ENCODE peak calls at places on chromosome 21, in eight cellular contexts. One of them, this sample, is unnamed.

GRCh38 chr21:36321325-36322082 is 1.5 kb downstream of the MORC3 start:
- DNase-seq in breast epithelium: no peak
- DNase-seq in A549: no peak
- DNase-seq in gastrocnemius medialis: peak; percentile 49
- DNase-seq in ovary: no peak
- DNase-seq in K562: peak; percentile 69
- DNase-seq in body of pancreas: no peak
- DNase-seq in esophagus muscularis mucosa: no peak
- DNase-seq in this sample: no peak

GRCh38 chr21:42614391-42614790 is 39.0 kb upstream of the PDE9A start:
- DNase-seq in breast epithelium: peak; percentile 37
- DNase-seq in A549: no peak
- DNase-seq in gastrocnemius medialis: no peak
- DNase-seq in ovary: no peak
- DNase-seq in K562: no peak
- DNase-seq in body of pancreas: no peak
- DNase-seq in esophagus muscularis mucosa: no peak
- DNase-seq in this sample: no peak

GRCh38 chr21:36156815-36157670 is at the start of gene DOP1B:
- DNase-seq in breast epithelium: no peak
- DNase-seq in A549: peak; percentile 8
- DNase-seq in gastrocnemius medialis: no peak
- DNase-seq in ovary: peak; percentile 74
- DNase-seq in K562: no peak
- DNase-seq in body of pancreas: no peak
- DNase-seq in esophagus muscularis mucosa: no peak
- DNase-seq in this sample: no peak

GRCh38 chr21:35819134-35819533 is 241.2 kb downstream of the SETD4 start:
- DNase-seq in breast epithelium: no peak
- DNase-seq in A549: no peak
- DNase-seq in gastrocnemius medialis: no peak
- DNase-seq in ovary: no peak
- DNase-seq in K562: no peak
- DNase-seq in body of pancreas: no peak
- DNase-seq in esophagus muscularis mucosa: peak; percentile 77
- DNase-seq in this sample: no peak

GRCh38 chr21:40128891-40129290 is 261.7 kb downstream of the PCP4 start:
- DNase-seq in breast epithelium: no peak
- DNase-seq in A549: no peak
- DNase-seq in gastrocnemius medialis: no peak
- DNase-seq in ovary: no peak
- DNase-seq in K562: no peak
- DNase-seq in body of pancreas: no peak
- DNase-seq in esophagus muscularis mucosa: no peak
- DNase-seq in this sample: no peak

GRCh38 chr21:31446206-31446900 is 102.3 kb upstream of the TIAM1 start:
- DNase-seq in breast epithelium: no peak
- DNase-seq in A549: no peak
- DNase-seq in gastrocnemius medialis: no peak
- DNase-seq in ovary: no peak
- DNase-seq in K562: no peak
- DNase-seq in body of pancreas: no peak
- DNase-seq in esophagus muscularis mucosa: no peak
- DNase-seq in this sample: no peak

GRCh38 chr21:17610862-17611261 is 1.8 kb downstream of the BTG3 start:
- DNase-seq in breast epithelium: no peak
- DNase-seq in A549: no peak
- DNase-seq in gastrocnemius medialis: no peak
- DNase-seq in ovary: peak; percentile 19
- DNase-seq in K562: peak; percentile 6
- DNase-seq in body of pancreas: peak; percentile 18
- DNase-seq in esophagus muscularis mucosa: no peak
- DNase-seq in this sample: no peak

GRCh38 chr21:36587388-36587787 is 107.5 kb upstream of the CLDN14 start:
- DNase-seq in breast epithelium: no peak
- DNase-seq in A549: peak; percentile 4
- DNase-seq in gastrocnemius medialis: no peak
- DNase-seq in ovary: no peak
- DNase-seq in K562: no peak
- DNase-seq in body of pancreas: no peak
- DNase-seq in esophagus muscularis mucosa: no peak
- DNase-seq in this sample: no peak

GRCh38 chr21:33987461-33987860 is 71.9 kb upstream of the ATP5PO start:
- DNase-seq in breast epithelium: no peak
- DNase-seq in A549: no peak
- DNase-seq in gastrocnemius medialis: no peak
- DNase-seq in ovary: no peak
- DNase-seq in K562: no peak
- DNase-seq in body of pancreas: no peak
- DNase-seq in esophagus muscularis mucosa: no peak
- DNase-seq in this sample: no peak

GRCh38 chr21:39518055-39518844 is 66.5 kb downstream of the SH3BGR start:
- DNase-seq in breast epithelium: peak; percentile 29
- DNase-seq in A549: peak; percentile 69
- DNase-seq in gastrocnemius medialis: no peak
- DNase-seq in ovary: no peak
- DNase-seq in K562: peak; percentile 90
- DNase-seq in body of pancreas: peak; percentile 58
- DNase-seq in esophagus muscularis mucosa: peak; percentile 89
- DNase-seq in this sample: peak; percentile 38

GRCh38 chr21:14531927-14532326 is 14.2 kb downstream of the SAMSN1 start:
- DNase-seq in breast epithelium: no peak
- DNase-seq in A549: no peak
- DNase-seq in gastrocnemius medialis: no peak
- DNase-seq in ovary: no peak
- DNase-seq in K562: no peak
- DNase-seq in body of pancreas: no peak
- DNase-seq in esophagus muscularis mucosa: no peak
- DNase-seq in this sample: no peak

GRCh38 chr21:19340954-19341353 is 937.4 kb upstream of the TMPRSS15 start:
- DNase-seq in breast epithelium: no peak
- DNase-seq in A549: no peak
- DNase-seq in gastrocnemius medialis: no peak
- DNase-seq in ovary: no peak
- DNase-seq in K562: no peak
- DNase-seq in body of pancreas: no peak
- DNase-seq in esophagus muscularis mucosa: no peak
- DNase-seq in this sample: no peak

GRCh38 chr21:35404247-35404646 is 355.1 kb upstream of the RUNX1 start:
- DNase-seq in breast epithelium: no peak
- DNase-seq in A549: no peak
- DNase-seq in gastrocnemius medialis: no peak
- DNase-seq in ovary: no peak
- DNase-seq in K562: no peak
- DNase-seq in body of pancreas: no peak
- DNase-seq in esophagus muscularis mucosa: no peak
- DNase-seq in this sample: no peak

GRCh38 chr21:39612233-39613028 is at the start of gene B3GALT5:
- DNase-seq in breast epithelium: no peak
- DNase-seq in A549: no peak
- DNase-seq in gastrocnemius medialis: no peak
- DNase-seq in ovary: no peak
- DNase-seq in K562: no peak
- DNase-seq in body of pancreas: peak; percentile 35
- DNase-seq in esophagus muscularis mucosa: peak; percentile 84
- DNase-seq in this sample: no peak

GRCh38 chr21:40054403-40054802 is 187.2 kb downstream of the PCP4 start:
- DNase-seq in breast epithelium: peak; percentile 95
- DNase-seq in A549: no peak
- DNase-seq in gastrocnemius medialis: no peak
- DNase-seq in ovary: no peak
- DNase-seq in K562: no peak
- DNase-seq in body of pancreas: peak; percentile 75
- DNase-seq in esophagus muscularis mucosa: no peak
- DNase-seq in this sample: peak; percentile 67

GRCh38 chr21:21963911-21964310 is 965.7 kb downstream of the NCAM2 start:
- DNase-seq in breast epithelium: no peak
- DNase-seq in A549: no peak
- DNase-seq in gastrocnemius medialis: no peak
- DNase-seq in ovary: no peak
- DNase-seq in K562: no peak
- DNase-seq in body of pancreas: no peak
- DNase-seq in esophagus muscularis mucosa: no peak
- DNase-seq in this sample: no peak

GRCh38 chr21:28770867-28771661 is 221.6 kb downstream of the LTN1 start:
- DNase-seq in breast epithelium: no peak
- DNase-seq in A549: no peak
- DNase-seq in gastrocnemius medialis: no peak
- DNase-seq in ovary: no peak
- DNase-seq in K562: no peak
- DNase-seq in body of pancreas: no peak
- DNase-seq in esophagus muscularis mucosa: no peak
- DNase-seq in this sample: no peak

DNA sequence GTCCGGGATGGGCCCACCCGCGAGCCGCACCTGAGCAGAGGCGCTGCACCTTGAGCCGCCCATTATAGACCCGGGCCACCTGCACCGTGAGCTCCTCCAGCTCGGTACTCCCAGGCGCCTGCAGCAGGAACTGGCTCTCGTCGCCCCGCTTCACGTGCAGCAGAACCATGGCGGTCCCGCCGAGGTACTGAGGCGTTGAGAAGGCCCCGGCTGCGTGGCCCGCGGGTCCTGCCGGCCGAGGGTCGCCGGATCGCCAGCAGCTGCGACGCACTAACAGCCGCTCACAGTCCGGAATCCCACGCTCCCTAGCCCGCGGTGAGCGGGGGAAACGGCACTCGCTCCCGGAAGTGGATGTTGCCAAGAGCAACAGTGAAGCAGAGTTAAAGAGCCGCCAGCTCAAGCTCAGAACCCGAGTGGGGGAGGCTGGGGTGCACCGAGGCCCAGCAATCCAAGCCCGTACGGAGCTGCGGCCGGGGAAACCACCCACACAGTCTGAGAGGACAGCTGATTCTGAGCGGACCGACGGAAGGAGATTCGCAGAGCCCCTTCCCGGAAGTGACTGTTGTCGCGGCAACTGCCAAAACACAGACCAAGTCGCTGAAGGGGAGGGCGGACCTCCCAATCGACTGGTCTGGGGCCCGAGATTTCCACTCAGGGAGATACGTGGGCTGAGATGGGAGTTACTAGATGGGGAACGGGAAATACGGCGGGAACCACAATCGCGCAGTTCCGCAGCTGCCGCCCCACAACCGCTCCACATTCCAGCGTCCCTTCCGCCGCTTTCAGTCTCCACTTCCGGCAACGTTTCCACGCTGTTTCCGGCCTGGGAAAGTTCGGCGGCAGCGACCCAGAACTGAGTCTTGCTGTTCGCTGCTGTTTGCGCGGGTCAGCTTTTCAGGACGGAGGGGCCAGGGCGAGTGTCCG is at the start of gene CFAP298:
- DNase-seq in breast epithelium: peak; percentile 66
- DNase-seq in A549: peak; percentile 73
- DNase-seq in gastrocnemius medialis: peak; percentile 86
- DNase-seq in ovary: peak; percentile 84
- DNase-seq in K562: peak; percentile 90
- DNase-seq in body of pancreas: peak; percentile 85
- DNase-seq in esophagus muscularis mucosa: peak; percentile 97
- DNase-seq in this sample: peak; percentile 85
- TF ChIP-seq POLR2A in breast epithelium: no peak
- TF ChIP-seq POLR2A in A549: peak; percentile 75
- TF ChIP-seq POLR2A in gastrocnemius medialis: no peak
- TF ChIP-seq POLR2A in ovary: no peak
- TF ChIP-seq POLR2A in K562: peak; percentile 91
- TF ChIP-seq POLR2A in body of pancreas: peak; percentile 45
- TF ChIP-seq POLR2A in esophagus muscularis mucosa: no peak
- TF ChIP-seq POLR2A in this sample: no peak

GRCh38 chr21:38487906-38488639 is 10.2 kb downstream of the ERG start:
- DNase-seq in breast epithelium: no peak
- DNase-seq in A549: no peak
- DNase-seq in gastrocnemius medialis: no peak
- DNase-seq in ovary: no peak
- DNase-seq in K562: no peak
- DNase-seq in body of pancreas: no peak
- DNase-seq in esophagus muscularis mucosa: no peak
- DNase-seq in this sample: no peak
- H3K27ac ChIP-seq in breast epithelium: peak overlapping the region; percentile 59
- H3K27ac ChIP-seq in A549: no peak overlapping the region
- H3K27ac ChIP-seq in gastrocnemius medialis: peak overlapping the region; percentile 46
- H3K27ac ChIP-seq in ovary: no peak overlapping the region
- H3K27ac ChIP-seq in K562: no peak overlapping the region
- H3K27ac ChIP-seq in body of pancreas: no peak overlapping the region
- H3K27ac ChIP-seq in esophagus muscularis mucosa: no peak overlapping the region
- H3K27ac ChIP-seq in this sample: peak overlapping the region; percentile 89

DNA sequence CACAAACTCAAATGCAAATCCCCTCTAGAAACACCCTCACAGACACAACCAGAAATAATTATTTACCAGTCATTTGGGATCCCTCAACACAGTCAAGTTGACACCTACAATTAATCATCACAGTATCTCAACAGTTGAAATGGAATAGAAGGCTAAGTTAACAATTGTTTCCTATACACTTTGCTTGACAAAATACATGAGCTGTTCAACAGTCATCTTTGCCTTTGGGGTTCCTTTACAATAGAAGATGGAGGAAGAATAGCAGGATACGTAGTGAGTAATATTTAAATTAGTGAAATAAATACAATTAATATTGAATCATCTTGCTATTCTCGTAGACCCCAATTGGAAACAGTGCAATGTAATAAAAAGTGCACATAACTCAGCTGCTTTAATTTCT is 487.3 kb upstream of the ADAMTS5 start:
- DNase-seq in breast epithelium: no peak
- DNase-seq in A549: no peak
- DNase-seq in gastrocnemius medialis: no peak
- DNase-seq in ovary: no peak
- DNase-seq in K562: no peak
- DNase-seq in body of pancreas: no peak
- DNase-seq in esophagus muscularis mucosa: no peak
- DNase-seq in this sample: no peak
- H3K9me3 ChIP-seq in breast epithelium: no peaks in the 10 kb centered on the region
- H3K9me3 ChIP-seq in A549: no peaks in the 10 kb centered on the region
- H3K9me3 ChIP-seq in gastrocnemius medialis: no peaks in the 10 kb centered on the region
- H3K9me3 ChIP-seq in ovary: no peaks in the 10 kb centered on the region
- H3K9me3 ChIP-seq in K562: peaks cover 1% of the 10 kb centered on the region
- H3K9me3 ChIP-seq in body of pancreas: no peaks in the 10 kb centered on the region
- H3K9me3 ChIP-seq in esophagus muscularis mucosa: no peaks in the 10 kb centered on the region
- H3K9me3 ChIP-seq in this sample: no peaks in the 10 kb centered on the region

GRCh38 chr21:44005593-44005992 is 6.5 kb upstream of the TRAPPC10 start:
- DNase-seq in breast epithelium: no peak
- DNase-seq in A549: no peak
- DNase-seq in gastrocnemius medialis: no peak
- DNase-seq in ovary: no peak
- DNase-seq in K562: no peak
- DNase-seq in body of pancreas: no peak
- DNase-seq in esophagus muscularis mucosa: no peak
- DNase-seq in this sample: no peak

GRCh38 chr21:44005071-44005470 is 7.0 kb upstream of the TRAPPC10 start:
- DNase-seq in breast epithelium: no peak
- DNase-seq in A549: no peak
- DNase-seq in gastrocnemius medialis: no peak
- DNase-seq in ovary: no peak
- DNase-seq in K562: no peak
- DNase-seq in body of pancreas: no peak
- DNase-seq in esophagus muscularis mucosa: no peak
- DNase-seq in this sample: no peak

GRCh38 chr21:44006656-44007055 is 5.5 kb upstream of the TRAPPC10 start:
- DNase-seq in breast epithelium: no peak
- DNase-seq in A549: no peak
- DNase-seq in gastrocnemius medialis: no peak
- DNase-seq in ovary: no peak
- DNase-seq in K562: no peak
- DNase-seq in body of pancreas: no peak
- DNase-seq in esophagus muscularis mucosa: no peak
- DNase-seq in this sample: peak; percentile 79

GRCh38 chr21:44003307-44003966 is 8.7 kb upstream of the TRAPPC10 start:
- DNase-seq in breast epithelium: no peak
- DNase-seq in A549: no peak
- DNase-seq in gastrocnemius medialis: no peak
- DNase-seq in ovary: no peak
- DNase-seq in K562: no peak
- DNase-seq in body of pancreas: no peak
- DNase-seq in esophagus muscularis mucosa: no peak
- DNase-seq in this sample: no peak

GRCh38 chr21:44006017-44006624 is 6.0 kb upstream of the TRAPPC10 start:
- DNase-seq in breast epithelium: no peak
- DNase-seq in A549: peak; percentile 58
- DNase-seq in gastrocnemius medialis: no peak
- DNase-seq in ovary: no peak
- DNase-seq in K562: no peak
- DNase-seq in body of pancreas: no peak
- DNase-seq in esophagus muscularis mucosa: no peak
- DNase-seq in this sample: peak; percentile 69
- TF ChIP-seq POLR2A in breast epithelium: no peak
- TF ChIP-seq POLR2A in A549: no peak
- TF ChIP-seq POLR2A in gastrocnemius medialis: no peak
- TF ChIP-seq POLR2A in ovary: no peak
- TF ChIP-seq POLR2A in K562: no peak
- TF ChIP-seq POLR2A in body of pancreas: no peak
- TF ChIP-seq POLR2A in esophagus muscularis mucosa: no peak
- TF ChIP-seq POLR2A in this sample: no peak

This sample was measured in uterus.